ENCODE peak calls at places on chromosome 7, in nine cellular contexts. One of them, this sample, is unnamed.

GRCh38 chr7:151745090-151745638 is 131.8 kb downstream of the PRKAG2 start:
- DNase-seq in left kidney: peak; percentile 74
- DNase-seq in heart right ventricle: peak; percentile 74
- DNase-seq in pons: no peak
- DNase-seq in stimulated activated CD8-positive, alpha-beta memory T cell treated with anti-CD3 and anti-CD28 coated beads, Interleukin-4, amount 100 ng/mL, for 24 hours: peak; percentile 36
- DNase-seq in NCI-H146: peak; percentile 6
- DNase-seq in nephron progenitor cell: no peak
- DNase-seq in stimulated activated CD4-positive, alpha-beta T cell treated with anti-CD3 and anti-CD28 coated beads, Interleukin-12 subunit alpha, Interleukin-12 subunit beta, amount 100 ng/mL, for 24 hours: no peak
- DNase-seq in amniotic stem cell: no peak
- DNase-seq in this sample: no peak

GRCh38 chr7:74051629-74052410 is 23.8 kb downstream of the ELN start:
- DNase-seq in left kidney: peak; percentile 56
- DNase-seq in heart right ventricle: no peak
- DNase-seq in pons: no peak
- DNase-seq in stimulated activated CD8-positive, alpha-beta memory T cell treated with anti-CD3 and anti-CD28 coated beads, Interleukin-4, amount 100 ng/mL, for 24 hours: no peak
- DNase-seq in NCI-H146: peak; percentile 80
- DNase-seq in nephron progenitor cell: peak; percentile 69
- DNase-seq in stimulated activated CD4-positive, alpha-beta T cell treated with anti-CD3 and anti-CD28 coated beads, Interleukin-12 subunit alpha, Interleukin-12 subunit beta, amount 100 ng/mL, for 24 hours: no peak
- DNase-seq in amniotic stem cell: no peak
- DNase-seq in this sample: no peak

GRCh38 chr7:142811154-142811737 is 40.5 kb downstream of the PRSS2 start:
- DNase-seq in left kidney: peak; percentile 70
- DNase-seq in heart right ventricle: no peak
- DNase-seq in pons: peak; percentile 59
- DNase-seq in stimulated activated CD8-positive, alpha-beta memory T cell treated with anti-CD3 and anti-CD28 coated beads, Interleukin-4, amount 100 ng/mL, for 24 hours: no peak
- DNase-seq in NCI-H146: no peak
- DNase-seq in nephron progenitor cell: peak; percentile 24
- DNase-seq in stimulated activated CD4-positive, alpha-beta T cell treated with anti-CD3 and anti-CD28 coated beads, Interleukin-12 subunit alpha, Interleukin-12 subunit beta, amount 100 ng/mL, for 24 hours: no peak
- DNase-seq in amniotic stem cell: peak; percentile 53
- DNase-seq in this sample: peak; percentile 45

GRCh38 chr7:48295572-48295971 is 124.3 kb downstream of the ABCA13 start:
- DNase-seq in left kidney: peak; percentile 34
- DNase-seq in heart right ventricle: no peak
- DNase-seq in pons: no peak
- DNase-seq in stimulated activated CD8-positive, alpha-beta memory T cell treated with anti-CD3 and anti-CD28 coated beads, Interleukin-4, amount 100 ng/mL, for 24 hours: no peak
- DNase-seq in NCI-H146: no peak
- DNase-seq in nephron progenitor cell: no peak
- DNase-seq in stimulated activated CD4-positive, alpha-beta T cell treated with anti-CD3 and anti-CD28 coated beads, Interleukin-12 subunit alpha, Interleukin-12 subunit beta, amount 100 ng/mL, for 24 hours: no peak
- DNase-seq in amniotic stem cell: no peak
- DNase-seq in this sample: no peak

GRCh38 chr7:151921451-151921850 is 34.8 kb upstream of the GALNTL5 start:
- DNase-seq in left kidney: no peak
- DNase-seq in heart right ventricle: no peak
- DNase-seq in pons: no peak
- DNase-seq in stimulated activated CD8-positive, alpha-beta memory T cell treated with anti-CD3 and anti-CD28 coated beads, Interleukin-4, amount 100 ng/mL, for 24 hours: no peak
- DNase-seq in NCI-H146: no peak
- DNase-seq in nephron progenitor cell: no peak
- DNase-seq in stimulated activated CD4-positive, alpha-beta T cell treated with anti-CD3 and anti-CD28 coated beads, Interleukin-12 subunit alpha, Interleukin-12 subunit beta, amount 100 ng/mL, for 24 hours: no peak
- DNase-seq in amniotic stem cell: no peak
- DNase-seq in this sample: no peak

GRCh38 chr7:12456506-12456905 is 52.8 kb upstream of the VWDE start:
- DNase-seq in left kidney: no peak
- DNase-seq in heart right ventricle: no peak
- DNase-seq in pons: no peak
- DNase-seq in stimulated activated CD8-positive, alpha-beta memory T cell treated with anti-CD3 and anti-CD28 coated beads, Interleukin-4, amount 100 ng/mL, for 24 hours: no peak
- DNase-seq in NCI-H146: peak; percentile 18
- DNase-seq in nephron progenitor cell: no peak
- DNase-seq in stimulated activated CD4-positive, alpha-beta T cell treated with anti-CD3 and anti-CD28 coated beads, Interleukin-12 subunit alpha, Interleukin-12 subunit beta, amount 100 ng/mL, for 24 hours: no peak
- DNase-seq in amniotic stem cell: no peak
- DNase-seq in this sample: no peak

GRCh38 chr7:40758590-40758989 is 623.8 kb downstream of the SUGCT start:
- DNase-seq in left kidney: no peak
- DNase-seq in heart right ventricle: no peak
- DNase-seq in pons: no peak
- DNase-seq in stimulated activated CD8-positive, alpha-beta memory T cell treated with anti-CD3 and anti-CD28 coated beads, Interleukin-4, amount 100 ng/mL, for 24 hours: no peak
- DNase-seq in NCI-H146: no peak
- DNase-seq in nephron progenitor cell: no peak
- DNase-seq in stimulated activated CD4-positive, alpha-beta T cell treated with anti-CD3 and anti-CD28 coated beads, Interleukin-12 subunit alpha, Interleukin-12 subunit beta, amount 100 ng/mL, for 24 hours: no peak
- DNase-seq in amniotic stem cell: no peak
- DNase-seq in this sample: no peak

GRCh38 chr7:156113733-156114132 is 301.5 kb upstream of the SHH start:
- DNase-seq in left kidney: no peak
- DNase-seq in heart right ventricle: no peak
- DNase-seq in pons: no peak
- DNase-seq in stimulated activated CD8-positive, alpha-beta memory T cell treated with anti-CD3 and anti-CD28 coated beads, Interleukin-4, amount 100 ng/mL, for 24 hours: no peak
- DNase-seq in NCI-H146: no peak
- DNase-seq in nephron progenitor cell: no peak
- DNase-seq in stimulated activated CD4-positive, alpha-beta T cell treated with anti-CD3 and anti-CD28 coated beads, Interleukin-12 subunit alpha, Interleukin-12 subunit beta, amount 100 ng/mL, for 24 hours: no peak
- DNase-seq in amniotic stem cell: no peak
- DNase-seq in this sample: no peak

GRCh38 chr7:139915864-139916716 is 87.0 kb downstream of the TBXAS1 start:
- DNase-seq in left kidney: no peak
- DNase-seq in heart right ventricle: peak; percentile 20
- DNase-seq in pons: no peak
- DNase-seq in stimulated activated CD8-positive, alpha-beta memory T cell treated with anti-CD3 and anti-CD28 coated beads, Interleukin-4, amount 100 ng/mL, for 24 hours: peak; percentile 36
- DNase-seq in NCI-H146: no peak
- DNase-seq in nephron progenitor cell: no peak
- DNase-seq in stimulated activated CD4-positive, alpha-beta T cell treated with anti-CD3 and anti-CD28 coated beads, Interleukin-12 subunit alpha, Interleukin-12 subunit beta, amount 100 ng/mL, for 24 hours: peak; percentile 41
- DNase-seq in amniotic stem cell: peak; percentile 94
- DNase-seq in this sample: no peak

This sample was measured in NCI-H526 treated with DMSO at 0.1 percent for 48 hours.